ENCODE peak calls at places on chromosomes 1 and 21, in five cellular contexts. G is tibial nerve, B is transverse colon, Z is A549, Y is upper lobe of left lung. J is an unnamed sample.

GRCh38 chr1:166197597-166197996 is 30.8 kb upstream of the FAM78B start:
- DNase-seq in G (no peak), B (no peak), Z (no peak), Y (no peak), J (no peak)

GRCh38 chr1:231682761-231683160 is 56.2 kb downstream of the DISC1 start:
- DNase-seq in G (no peak), B (no peak), Z (no peak), Y (no peak), J (no peak)

GRCh38 chr1:109466440-109467300 is at the start of gene SYPL2:
- DNase-seq in G (peak), B (peak), Z (peak), Y (peak), J (peak)

GRCh38 chr1:20680269-20680668 is 19.1 kb upstream of the DDOST start:
- DNase-seq in G (no peak), B (no peak), Z (no peak), Y (no peak), J (no peak)

GRCh38 chr1:113035086-113035485 is 37.9 kb upstream of the LRIG2 start:
- DNase-seq in G (no peak), B (no peak), Z (peak), Y (no peak), J (no peak)

GRCh38 chr1:239835946-239836345 is 255.7 kb upstream of the FMN2 start:
- DNase-seq in G (no peak), B (no peak), Z (no peak), Y (no peak), J (no peak)

GRCh38 chr1:90936731-90937130 is 85.1 kb downstream of the ZNF644 start:
- DNase-seq in G (no peak), B (no peak), Z (no peak), Y (no peak), J (no peak)

GRCh38 chr1:202291961-202292712 is 49.6 kb downstream of the UBE2T start:
- DNase-seq in G (no peak), B (no peak), Z (peak), Y (peak), J (no peak)

GRCh38 chr1:8477199-8477982 is 159.5 kb downstream of the SLC45A1 start:
- DNase-seq in G (no peak), B (no peak), Z (no peak), Y (no peak), J (no peak)

GRCh38 chr1:247401310-247402098 is 14.5 kb upstream of the NLRP3 start:
- DNase-seq in G (no peak), B (peak), Z (no peak), Y (peak), J (no peak)

GRCh38 chr21:42860345-42860744 is 19.0 kb downstream of the WDR4 start:
- DNase-seq in G (no peak), B (no peak), Z (no peak), Y (no peak), J (no peak)

GRCh38 chr1:203557958-203558760 is 64.2 kb downstream of the OPTC start:
- DNase-seq in G (peak), B (peak), Z (peak), Y (peak), J (peak)

GRCh38 chr21:45322960-45323461 is 35.3 kb upstream of the POFUT2 start:
- DNase-seq in G (no peak), B (no peak), Z (peak), Y (no peak), J (no peak)

GRCh38 chr1:14733053-14733778 is 134.7 kb downstream of the KAZN start:
- DNase-seq in G (no peak), B (no peak), Z (no peak), Y (no peak), J (no peak)

GRCh38 chr1:203300441-203301330 is 4.6 kb upstream of the BTG2 start:
- DNase-seq in G (no peak), B (no peak), Z (no peak), Y (no peak), J (no peak)

GRCh38 chr1:213381572-213382084 is 330.6 kb downstream of the RPS6KC1 start:
- DNase-seq in G (no peak), B (no peak), Z (no peak), Y (no peak), J (peak)

GRCh38 chr1:19517017-19517416 is 31.7 kb upstream of the CAPZB start:
- DNase-seq in G (no peak), B (no peak), Z (no peak), Y (no peak), J (no peak)

GRCh38 chr21:41834926-41835663 is 44.0 kb downstream of the PRDM15 start:
- DNase-seq in G (no peak), B (no peak), Z (no peak), Y (no peak), J (no peak)

GRCh38 chr1:36584874-36585759 is 102.4 kb upstream of the CSF3R start:
- DNase-seq in G (no peak), B (no peak), Z (no peak), Y (no peak), J (no peak)

GRCh38 chr1:155179107-155180031 is 5.7 kb downstream of the TRIM46 start:
- DNase-seq in G (no peak), B (no peak), Z (no peak), Y (peak), J (peak)

GRCh38 chr1:244654284-244655038 is 1.5 kb downstream of the DESI2 start:
- DNase-seq in G (no peak), B (no peak), Z (no peak), Y (no peak), J (no peak)

GRCh38 chr1:111441573-111442192 is 7.4 kb downstream of the WDR77 start:
- DNase-seq in G (no peak), B (peak), Z (peak), Y (no peak), J (peak)

GRCh38 chr1:196102826-196103225 is 505.4 kb downstream of the KCNT2 start:
- DNase-seq in G (no peak), B (no peak), Z (no peak), Y (no peak), J (no peak)

GRCh38 chr1:25645641-25646400 is 29.2 kb downstream of the MAN1C1 start:
- DNase-seq in G (no peak), B (no peak), Z (no peak), Y (no peak), J (no peak)

GRCh38 chr21:32587651-32588050 is 2.3 kb upstream of the TCP10L start:
- DNase-seq in G (no peak), B (no peak), Z (no peak), Y (no peak), J (no peak)

GRCh38 chr1:57600424-57600823 is 176.6 kb upstream of the DAB1 start:
- DNase-seq in G (no peak), B (no peak), Z (no peak), Y (no peak), J (no peak)

GRCh38 chr1:236489710-236490377 is 33.9 kb upstream of the LGALS8 start:
- DNase-seq in G (peak), B (no peak), Z (peak), Y (no peak), J (peak)

GRCh38 chr1:238900334-238900865 is 486.0 kb upstream of the CHRM3 start:
- DNase-seq in G (no peak), B (no peak), Z (no peak), Y (no peak), J (no peak)

GRCh38 chr1:232868793-232869491 is 63.7 kb downstream of the MAP10 start:
- DNase-seq in G (peak), B (no peak), Z (peak), Y (no peak), J (no peak)

GRCh38 chr1:206415913-206416312 is 54.4 kb upstream of the IKBKE start:
- DNase-seq in G (no peak), B (no peak), Z (no peak), Y (no peak), J (no peak)

GRCh38 chr1:78607334-78607927 is 12.8 kb upstream of the IFI44L start:
- DNase-seq in G (peak), B (no peak), Z (peak), Y (no peak), J (no peak)

GRCh38 chr1:207240325-207241095 is 81.0 kb upstream of the CD55 start:
- DNase-seq in G (no peak), B (no peak), Z (peak), Y (peak), J (no peak)

GRCh38 chr1:155859881-155860841 is 794 bp downstream of the SYT11 start:
- DNase-seq in G (peak), B (peak), Z (no peak), Y (peak), J (peak)

GRCh38 chr1:77120950-77121349 is 98.3 kb downstream of the PIGK start:
- DNase-seq in G (no peak), B (no peak), Z (no peak), Y (no peak), J (no peak)
- TF ChIP-seq EP300 in G (no peak), B (no peak), Z (no peak), Y (no peak), J (no peak)

DNA sequence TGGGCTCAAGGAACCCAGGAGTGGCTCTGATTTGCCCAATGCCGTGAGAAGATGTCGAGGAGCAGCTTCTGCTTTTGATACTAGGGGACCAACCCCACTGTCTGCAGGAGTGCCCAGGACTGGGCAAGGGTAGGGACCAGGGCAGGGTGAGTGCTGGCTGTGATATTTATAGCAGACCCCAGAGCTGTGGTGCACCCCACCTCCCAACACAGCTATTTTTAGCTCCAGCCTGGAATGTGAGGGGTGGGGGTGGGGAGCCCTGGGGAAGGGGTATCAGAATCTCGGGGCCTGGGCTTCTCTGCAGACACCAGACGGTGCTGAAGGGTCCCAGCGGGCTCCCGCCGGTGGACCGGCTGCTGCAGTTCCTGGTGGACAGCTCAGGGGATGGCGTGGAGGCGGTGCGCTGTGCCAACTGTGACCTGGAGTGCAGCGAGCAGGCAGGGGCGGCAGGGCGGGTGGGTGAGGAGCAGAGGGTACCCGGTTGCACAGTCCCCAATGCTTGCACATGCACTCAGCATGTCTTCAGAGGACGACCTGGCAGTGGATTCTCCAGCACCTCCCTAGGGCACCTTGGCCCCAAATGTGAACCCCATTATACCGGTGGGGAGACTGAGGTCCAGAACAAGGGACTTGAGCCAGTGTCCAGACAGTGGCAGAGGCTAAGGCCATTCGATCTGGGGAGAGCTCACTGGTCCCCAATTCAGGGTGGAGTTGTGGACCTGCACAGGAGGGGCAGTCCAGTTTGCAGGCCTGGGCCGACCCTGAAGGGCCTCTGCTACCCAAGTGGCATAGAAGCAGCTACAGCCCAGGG is 1.4 kb downstream of the RNF207 start:
- DNase-seq in G (no peak), B (no peak), Z (no peak), Y (no peak), J (no peak)
- TF ChIP-seq EP300 in G (no peak), B (no peak), Z (no peak), Y (no peak), J (no peak)

GRCh38 chr1:228392111-228392936 is 14.3 kb downstream of the TRIM11 start:
- DNase-seq in G (no peak), B (no peak), Z (no peak), Y (no peak), J (no peak)
- TF ChIP-seq EP300 in G (no peak), B (no peak), Z (no peak), Y (no peak), J (no peak)

DNA sequence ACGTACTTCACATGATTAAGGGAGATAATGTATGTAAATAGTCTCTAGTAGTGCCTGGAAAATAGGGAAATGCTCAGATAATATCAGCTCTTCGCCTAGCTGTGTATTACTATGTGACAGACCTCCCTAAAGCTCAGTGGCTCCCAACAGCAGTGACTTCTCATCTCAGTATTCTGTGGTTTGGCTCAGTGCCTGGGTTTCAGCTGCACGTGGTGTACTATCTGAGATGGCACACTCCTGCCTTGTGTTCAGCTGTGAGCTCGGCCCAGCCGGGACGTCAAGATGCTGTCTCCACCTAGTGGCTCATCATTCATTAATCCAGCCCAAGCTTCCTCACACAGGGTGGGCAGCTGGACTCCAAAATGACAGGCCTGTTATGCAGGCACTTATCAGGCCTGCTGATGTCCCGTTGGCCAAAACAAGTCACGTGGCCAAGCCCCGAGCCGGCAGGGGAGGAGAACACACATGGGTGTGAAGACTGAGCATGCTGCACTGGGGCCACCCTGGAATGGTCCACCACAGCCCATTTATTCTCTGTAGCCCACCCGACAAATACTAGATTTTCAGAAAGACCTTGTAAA is 17.8 kb downstream of the SLFNL1 start:
- DNase-seq in G (peak), B (peak), Z (peak), Y (peak), J (peak)
- TF ChIP-seq EP300 in G (peak), B (no peak), Z (no peak), Y (no peak), J (no peak)

J was measured in stomach.